ENCODE peak calls at places on chromosomes 11 and 22, in five cellular contexts. U, V, Z, Q and P are unnamed samples.

GRCh38 chr11:123474994-123475393 is 44.9 kb downstream of the GRAMD1B start:
- DNase-seq in V (no peak), Z (no peak), U (no peak), Q (no peak), P (no peak)

GRCh38 chr11:102864724-102865123 is 10.1 kb downstream of the MMP12 start:
- DNase-seq in Z (no peak), U (no peak), Q (no peak), V (no peak), P (no peak)

GRCh38 chr11:46492540-46492939 is 101.0 kb upstream of the CHRM4 start:
- DNase-seq in U (no peak), V (no peak), Q (no peak), Z (peak; percentile 77), P (no peak)

GRCh38 chr11:2127357-2127971 is 11.7 kb downstream of the IGF2 start:
- DNase-seq in Z (no peak), V (no peak), Q (no peak), U (no peak), P (no peak)

GRCh38 chr11:79438631-79439429 is 2.0 kb downstream of the TENM4 start:
- DNase-seq in Z (peak; percentile 17), U (peak; percentile 14), V (no peak), Q (peak; percentile 51), P (no peak)

GRCh38 chr11:87176044-87176443 is 138.3 kb downstream of the TMEM135 start:
- DNase-seq in U (no peak), Q (peak; percentile 65), Z (no peak), V (no peak), P (no peak)

GRCh38 chr11:70532728-70533127 is 134.4 kb downstream of the CTTN start:
- DNase-seq in Q (no peak), U (no peak), V (no peak), Z (no peak), P (no peak)

GRCh38 chr11:73273246-73273890 is 1.2 kb downstream of the P2RY6 start:
- DNase-seq in U (peak; percentile 9), Z (no peak), Q (no peak), V (no peak), P (no peak)

GRCh38 chr11:119198925-119199324 is 7.2 kb upstream of the CBL start:
- DNase-seq in Q (no peak), U (no peak), V (no peak), Z (no peak), P (no peak)

GRCh38 chr11:9091044-9091936 is at the start of gene SCUBE2:
- DNase-seq in Q (no peak), Z (peak; percentile 36), V (peak; percentile 25), U (no peak), P (peak; percentile 72)

GRCh38 chr11:125062196-125062930 is 742 bp upstream of the SLC37A2 start:
- DNase-seq in U (no peak), Q (no peak), Z (no peak), V (no peak), P (no peak)

GRCh38 chr11:125061237-125061636 is 1.9 kb upstream of the SLC37A2 start:
- DNase-seq in U (no peak), Q (no peak), V (no peak), Z (no peak), P (no peak)

GRCh38 chr11:125064070-125064469 is 965 bp downstream of the SLC37A2 start:
- DNase-seq in Z (no peak), Q (no peak), U (no peak), V (no peak), P (no peak)

GRCh38 chr11:125063429-125064043 is 431 bp downstream of the SLC37A2 start:
- DNase-seq in Q (no peak), U (no peak), V (no peak), Z (no peak), P (no peak)

DNA sequence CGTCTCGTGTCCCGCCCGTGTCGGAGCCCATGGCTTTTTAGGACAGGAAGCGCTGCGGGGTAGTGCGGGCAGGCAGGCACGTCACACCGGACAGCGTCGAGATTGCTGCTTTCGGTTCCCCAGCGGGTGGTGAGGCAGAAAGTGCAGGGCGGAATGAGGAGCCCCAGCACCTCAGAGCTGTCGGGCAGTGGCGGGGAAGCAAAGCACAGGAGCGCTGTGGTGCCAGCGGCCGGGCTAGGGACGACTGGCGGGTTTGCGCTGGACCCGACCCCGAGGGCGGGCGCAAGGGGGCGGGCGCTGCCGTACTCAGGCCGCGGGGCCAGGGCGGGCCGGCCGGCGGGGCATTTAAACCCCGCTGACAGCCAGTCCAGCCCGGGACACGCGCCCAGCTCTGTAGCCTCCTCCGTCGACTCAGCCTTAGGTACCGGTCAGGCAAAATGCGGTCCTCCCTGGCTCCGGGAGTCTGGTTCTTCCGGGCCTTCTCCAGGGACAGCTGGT is at the start of gene SLC37A2:
- DNase-seq in V (peak; percentile 44), U (peak; percentile 37), Q (peak; percentile 81), Z (peak; percentile 57), P (peak; percentile 68)
- TF ChIP-seq CTCF in V (no peak), U (peak; percentile 39), Q (peak; percentile 19), Z (no peak), P (no peak)

GRCh38 chr22:39237276-39238123 is 7.3 kb downstream of the PDGFB start:
- DNase-seq in Q (no peak), V (no peak), Z (peak; percentile 45), U (no peak), P (no peak)
- H3K4me1 ChIP-seq in Q (peaks cover 45% of the 10 kb centered on the region), V (peaks cover 42% of the 10 kb centered on the region), Z (peaks cover 62% of the 10 kb centered on the region), U (peaks cover 97% of the 10 kb centered on the region), P (peaks cover 36% of the 10 kb centered on the region)

GRCh38 chr11:134452849-134453177 is 40.8 kb upstream of the B3GAT1 start:
- DNase-seq in Z (no peak), Q (no peak), V (no peak), U (no peak), P (no peak)

GRCh38 chr11:134454146-134454690 is 42.2 kb upstream of the B3GAT1 start:
- DNase-seq in Q (no peak), V (no peak), U (no peak), Z (no peak), P (no peak)

GRCh38 chr11:134452026-134452848 is 40.2 kb upstream of the B3GAT1 start:
- DNase-seq in Q (no peak), U (no peak), Z (no peak), V (no peak), P (no peak)

GRCh38 chr11:134450186-134450585 is 38.1 kb upstream of the B3GAT1 start:
- DNase-seq in U (no peak), V (no peak), Z (no peak), Q (no peak), P (no peak)

DNA sequence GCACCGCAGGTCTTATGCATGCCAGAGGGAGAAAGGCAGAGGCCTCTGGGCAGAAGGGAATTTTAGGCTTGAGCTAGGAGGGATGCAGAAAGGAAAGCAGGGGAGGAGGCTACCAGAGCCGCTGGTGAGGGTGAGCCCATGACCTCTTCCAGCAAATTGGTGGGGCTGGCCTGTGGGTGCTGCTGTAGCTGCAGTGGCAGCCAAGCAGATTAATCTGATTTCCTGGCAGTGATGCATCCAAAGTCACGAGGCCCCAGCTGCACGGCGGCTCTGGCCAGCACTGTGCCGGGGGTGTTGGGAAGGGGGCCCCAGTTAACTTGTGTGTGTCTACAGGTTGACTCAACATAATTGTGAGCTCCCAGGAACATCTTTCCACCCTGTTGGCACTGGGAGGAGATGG is 41.4 kb upstream of the B3GAT1 start:
- DNase-seq in V (no peak), Z (no peak), Q (no peak), U (no peak), P (no peak)
- TF ChIP-seq CTCF in V (no peak), Z (no peak), Q (no peak), U (no peak), P (no peak)

GRCh38 chr22:26291940-26292666 is 122.8 kb downstream of the SEZ6L start:
- DNase-seq in V (no peak), Z (no peak), Q (no peak), U (no peak), P (no peak)

GRCh38 chr22:26295583-26296126 is 126.4 kb downstream of the SEZ6L start:
- DNase-seq in U (no peak), Z (no peak), Q (no peak), V (no peak), P (no peak)

GRCh38 chr22:26289486-26290250 is 120.4 kb downstream of the SEZ6L start:
- DNase-seq in U (no peak), V (no peak), Q (no peak), Z (no peak), P (no peak)

GRCh38 chr22:26287382-26288228 is 118.3 kb downstream of the SEZ6L start:
- DNase-seq in Z (no peak), Q (no peak), U (no peak), V (no peak), P (no peak)

GRCh38 chr22:26292667-26292995 is 123.4 kb downstream of the SEZ6L start:
- DNase-seq in Z (no peak), Q (no peak), V (no peak), U (no peak), P (no peak)
- H3K4me1 ChIP-seq in Z (no peaks in the 10 kb centered on the region), Q (no peaks in the 10 kb centered on the region), V (no peaks in the 10 kb centered on the region), U (no peaks in the 10 kb centered on the region), P (no peaks in the 10 kb centered on the region)

GRCh38 chr11:30445056-30445455 is 122.2 kb downstream of the ARL14EP start:
- DNase-seq in V (no peak), U (no peak), Z (no peak), Q (no peak), P (no peak)
- TF ChIP-seq CTCF in V (no peak), U (no peak), Z (no peak), Q (no peak), P (no peak)

GRCh38 chr11:114063829-114064201 is 4.3 kb downstream of the ZBTB16 start:
- DNase-seq in Q (no peak), V (no peak), U (no peak), Z (no peak), P (no peak)

GRCh38 chr11:114062272-114062671 is 2.8 kb downstream of the ZBTB16 start:
- DNase-seq in Z (no peak), V (no peak), Q (no peak), U (no peak), P (no peak)

GRCh38 chr11:114064216-114064615 is 4.7 kb downstream of the ZBTB16 start:
- DNase-seq in V (no peak), Q (no peak), Z (no peak), U (no peak), P (no peak)

GRCh38 chr11:114065094-114065493 is 5.6 kb downstream of the ZBTB16 start:
- DNase-seq in Q (no peak), U (no peak), V (no peak), Z (no peak), P (no peak)

GRCh38 chr11:114063149-114063828 is 3.8 kb downstream of the ZBTB16 start:
- DNase-seq in U (no peak), Q (no peak), Z (no peak), V (no peak), P (no peak)
- H3K4me1 ChIP-seq in U (peaks cover 74% of the 10 kb centered on the region), Q (peaks cover 14% of the 10 kb centered on the region), Z (peaks cover 12% of the 10 kb centered on the region), V (peaks cover 8% of the 10 kb centered on the region), P (peaks cover 26% of the 10 kb centered on the region)

GRCh38 chr11:55791606-55792005 is 3.8 kb upstream of the OR5D14 start:
- DNase-seq in Z (no peak), V (no peak), U (no peak), Q (no peak), P (no peak)

GRCh38 chr11:55793321-55793720 is 2.0 kb upstream of the OR5D14 start:
- DNase-seq in U (no peak), V (no peak), Z (no peak), Q (no peak), P (no peak)

GRCh38 chr11:55795256-55795655 is at the start of gene OR5D14:
- DNase-seq in Q (no peak), V (no peak), U (no peak), Z (no peak), P (no peak)
- TF ChIP-seq CTCF in Q (no peak), V (no peak), U (no peak), Z (no peak), P (no peak)